ENCODE peak calls at places on chromosomes 12 and 14, in ten cellular contexts. A is stromal cell of bone marrow; X is foreskin melanocyte; Y is HCT116; P is activated CD8-positive, alpha-beta T cell treated with anti-CD3 and anti-CD28 coated beads for 36 hours; T is mesenchymal stem cell; S is NCI-H1105; U is GDM1; G is H7; R is Right ventricle myocardium superior. L is an unnamed sample.

GRCh38 chr12:39467432-39467870 is 24.5 kb upstream of the KIF21A start:
- DNase-seq in G (no peak), U (no peak), R (no peak), Y (no peak), S (no peak), P (peak; percentile 37), A (no peak), X (no peak), T (peak; percentile 36), L (no peak)

GRCh38 chr12:65967696-65968095 is 143.4 kb downstream of the HMGA2 start:
- DNase-seq in A (no peak), Y (no peak), X (no peak), P (no peak), T (no peak), G (no peak), S (no peak), U (no peak), R (no peak), L (no peak)

GRCh38 chr12:111846016-111846415 is 4.0 kb downstream of the MAPKAPK5 start:
- DNase-seq in S (peak; percentile 16), T (no peak), U (no peak), X (no peak), P (no peak), G (no peak), Y (no peak), A (no peak), R (no peak), L (no peak)

GRCh38 chr14:96627386-96627785 is 125.2 kb downstream of the PAPOLA start:
- DNase-seq in G (peak; percentile 5), T (no peak), U (no peak), Y (no peak), S (no peak), P (no peak), A (no peak), X (no peak), R (no peak), L (no peak)

GRCh38 chr14:90886297-90886830 is 70.1 kb upstream of the TTC7B start:
- DNase-seq in G (no peak), S (no peak), T (no peak), R (no peak), P (no peak), X (no peak), U (no peak), Y (no peak), A (no peak), L (no peak)

GRCh38 chr12:49294804-49295086 is 202 bp upstream of the PRPH start:
- DNase-seq in R (no peak), A (no peak), S (no peak), P (no peak), Y (no peak), G (no peak), U (no peak), T (no peak), X (no peak), L (no peak)

GRCh38 chr12:53750812-53751335 is 905 bp downstream of the CISTR start:
- DNase-seq in U (no peak), Y (no peak), R (peak; percentile 59), T (peak; percentile 44), X (no peak), S (peak; percentile 5), A (no peak), P (peak; percentile 45), G (peak; percentile 84), L (no peak)

GRCh38 chr12:6146951-6147350 is 22.5 kb upstream of the VWF start:
- DNase-seq in R (no peak), S (no peak), G (no peak), Y (no peak), A (no peak), U (no peak), T (no peak), P (no peak), X (no peak), L (no peak)

GRCh38 chr12:108838194-108839010 is 19.0 kb downstream of the SSH1 start:
- DNase-seq in T (peak; percentile 100), P (peak; percentile 90), A (peak; percentile 99), S (no peak), U (peak; percentile 94), X (peak; percentile 98), Y (peak; percentile 97), R (peak; percentile 92), G (no peak), L (peak; percentile 96)

GRCh38 chr12:28550757-28551381 is 360.6 kb downstream of the CCDC91 start:
- DNase-seq in R (no peak), G (no peak), U (no peak), A (peak; percentile 87), T (peak; percentile 40), P (no peak), Y (peak; percentile 37), X (peak; percentile 82), S (no peak), L (peak; percentile 70)

GRCh38 chr12:62629413-62629812 is 162.8 kb downstream of the MON2 start:
- DNase-seq in A (no peak), S (no peak), U (no peak), X (no peak), Y (no peak), T (no peak), G (peak; percentile 76), R (no peak), P (no peak), L (no peak)

GRCh38 chr14:101077511-101078074 is 174.1 kb upstream of the RTL1 start:
- DNase-seq in Y (no peak), S (peak; percentile 72), G (peak; percentile 95), A (no peak), P (peak; percentile 40), R (no peak), X (no peak), T (peak; percentile 10), U (no peak), L (no peak)

GRCh38 chr12:51865470-51865745 is 16.9 kb upstream of the FIGNL2 start:
- DNase-seq in G (peak; percentile 48), Y (no peak), A (no peak), S (no peak), R (no peak), T (no peak), P (no peak), X (no peak), U (no peak), L (no peak)

GRCh38 chr12:111578276-111578970 is 20.7 kb downstream of the ATXN2 start:
- DNase-seq in T (peak; percentile 92), X (peak; percentile 57), P (no peak), R (no peak), Y (no peak), G (no peak), U (no peak), S (no peak), A (no peak), L (no peak)

GRCh38 chr14:61472025-61472672 is 150.8 kb downstream of the PRKCH start:
- DNase-seq in T (peak; percentile 97), A (peak; percentile 95), R (peak; percentile 77), X (peak; percentile 51), G (no peak), Y (no peak), S (no peak), U (no peak), P (peak; percentile 64), L (peak; percentile 70)

GRCh38 chr14:65019944-65020566 is 33.4 kb downstream of the FNTB start:
- DNase-seq in R (no peak), G (peak; percentile 45), U (peak; percentile 14), T (peak; percentile 81), P (peak; percentile 13), Y (peak; percentile 53), S (peak; percentile 1), X (peak; percentile 85), A (peak; percentile 67), L (peak; percentile 58)

GRCh38 chr12:4417471-4417870 is 28.1 kb downstream of the FGF6 start:
- DNase-seq in A (no peak), U (no peak), T (no peak), G (no peak), P (no peak), S (no peak), X (no peak), Y (no peak), R (no peak), L (no peak)